ENCODE peak calls at places on chromosomes 5 and 9, in six cellular contexts. One of them, this sample, is unnamed.

GRCh38 chr5:139177809-139178581 is 20.2 kb downstream of the SIL1 start:
- DNase-seq in T-helper 1 cell: no peak
- DNase-seq in HT1080: no peak
- DNase-seq in activated naive CD4-positive, alpha-beta T cell treated with anti-CD3 and anti-CD28 coated beads, Interleukin-2, amount 50 U/mL, for 16 hours: no peak
- DNase-seq in posterior cingulate gyrus: no peak
- DNase-seq in left lung: peak; percentile 57
- DNase-seq in this sample: no peak

GRCh38 chr5:172705576-172706084 is 64.6 kb downstream of the NEURL1B start:
- DNase-seq in T-helper 1 cell: no peak
- DNase-seq in HT1080: no peak
- DNase-seq in activated naive CD4-positive, alpha-beta T cell treated with anti-CD3 and anti-CD28 coated beads, Interleukin-2, amount 50 U/mL, for 16 hours: no peak
- DNase-seq in posterior cingulate gyrus: no peak
- DNase-seq in left lung: no peak
- DNase-seq in this sample: no peak

GRCh38 chr9:33331411-33331891 is 41.1 kb downstream of the NFX1 start:
- DNase-seq in T-helper 1 cell: no peak
- DNase-seq in HT1080: no peak
- DNase-seq in activated naive CD4-positive, alpha-beta T cell treated with anti-CD3 and anti-CD28 coated beads, Interleukin-2, amount 50 U/mL, for 16 hours: no peak
- DNase-seq in posterior cingulate gyrus: no peak
- DNase-seq in left lung: no peak
- DNase-seq in this sample: no peak

GRCh38 chr5:179772355-179772754 is 21.4 kb upstream of the LTC4S start:
- DNase-seq in T-helper 1 cell: no peak
- DNase-seq in HT1080: no peak
- DNase-seq in activated naive CD4-positive, alpha-beta T cell treated with anti-CD3 and anti-CD28 coated beads, Interleukin-2, amount 50 U/mL, for 16 hours: no peak
- DNase-seq in posterior cingulate gyrus: no peak
- DNase-seq in left lung: no peak
- DNase-seq in this sample: no peak

GRCh38 chr9:12817702-12818101 is 42.9 kb downstream of the LURAP1L start:
- DNase-seq in T-helper 1 cell: no peak
- DNase-seq in HT1080: peak; percentile 69
- DNase-seq in activated naive CD4-positive, alpha-beta T cell treated with anti-CD3 and anti-CD28 coated beads, Interleukin-2, amount 50 U/mL, for 16 hours: no peak
- DNase-seq in posterior cingulate gyrus: no peak
- DNase-seq in left lung: peak; percentile 56
- DNase-seq in this sample: no peak

GRCh38 chr5:168295574-168296201 is 4.2 kb downstream of the WWC1 start:
- DNase-seq in T-helper 1 cell: no peak
- DNase-seq in HT1080: peak; percentile 68
- DNase-seq in activated naive CD4-positive, alpha-beta T cell treated with anti-CD3 and anti-CD28 coated beads, Interleukin-2, amount 50 U/mL, for 16 hours: no peak
- DNase-seq in posterior cingulate gyrus: peak; percentile 25
- DNase-seq in left lung: peak; percentile 53
- DNase-seq in this sample: no peak

GRCh38 chr9:127953768-127954505 is 16.3 kb upstream of the DPM2 start:
- DNase-seq in T-helper 1 cell: no peak
- DNase-seq in HT1080: no peak
- DNase-seq in activated naive CD4-positive, alpha-beta T cell treated with anti-CD3 and anti-CD28 coated beads, Interleukin-2, amount 50 U/mL, for 16 hours: peak; percentile 49
- DNase-seq in posterior cingulate gyrus: no peak
- DNase-seq in left lung: no peak
- DNase-seq in this sample: no peak

GRCh38 chr5:33272288-33272687 is 168.5 kb upstream of the TARS1 start:
- DNase-seq in T-helper 1 cell: no peak
- DNase-seq in HT1080: peak; percentile 96
- DNase-seq in activated naive CD4-positive, alpha-beta T cell treated with anti-CD3 and anti-CD28 coated beads, Interleukin-2, amount 50 U/mL, for 16 hours: no peak
- DNase-seq in posterior cingulate gyrus: no peak
- DNase-seq in left lung: no peak
- DNase-seq in this sample: no peak

GRCh38 chr9:29740518-29740917 is 2167.2 kb upstream of the C9orf72 start:
- DNase-seq in T-helper 1 cell: no peak
- DNase-seq in HT1080: no peak
- DNase-seq in activated naive CD4-positive, alpha-beta T cell treated with anti-CD3 and anti-CD28 coated beads, Interleukin-2, amount 50 U/mL, for 16 hours: no peak
- DNase-seq in posterior cingulate gyrus: no peak
- DNase-seq in left lung: no peak
- DNase-seq in this sample: no peak

GRCh38 chr5:127785098-127785927 is 82.1 kb downstream of the CCDC192 start:
- DNase-seq in T-helper 1 cell: no peak
- DNase-seq in HT1080: peak; percentile 82
- DNase-seq in activated naive CD4-positive, alpha-beta T cell treated with anti-CD3 and anti-CD28 coated beads, Interleukin-2, amount 50 U/mL, for 16 hours: no peak
- DNase-seq in posterior cingulate gyrus: no peak
- DNase-seq in left lung: no peak
- DNase-seq in this sample: peak; percentile 58

GRCh38 chr9:36166150-36166927 is 2.8 kb upstream of the CCIN start:
- DNase-seq in T-helper 1 cell: peak; percentile 76
- DNase-seq in HT1080: peak; percentile 88
- DNase-seq in activated naive CD4-positive, alpha-beta T cell treated with anti-CD3 and anti-CD28 coated beads, Interleukin-2, amount 50 U/mL, for 16 hours: peak; percentile 80
- DNase-seq in posterior cingulate gyrus: peak; percentile 75
- DNase-seq in left lung: peak; percentile 84
- DNase-seq in this sample: peak; percentile 75

GRCh38 chr5:109693535-109694152 is 3.9 kb downstream of the MAN2A1 start:
- DNase-seq in T-helper 1 cell: no peak
- DNase-seq in HT1080: no peak
- DNase-seq in activated naive CD4-positive, alpha-beta T cell treated with anti-CD3 and anti-CD28 coated beads, Interleukin-2, amount 50 U/mL, for 16 hours: no peak
- DNase-seq in posterior cingulate gyrus: no peak
- DNase-seq in left lung: no peak
- DNase-seq in this sample: no peak

GRCh38 chr5:5558593-5558992 is 136.1 kb downstream of the ICE1 start:
- DNase-seq in T-helper 1 cell: no peak
- DNase-seq in HT1080: no peak
- DNase-seq in activated naive CD4-positive, alpha-beta T cell treated with anti-CD3 and anti-CD28 coated beads, Interleukin-2, amount 50 U/mL, for 16 hours: no peak
- DNase-seq in posterior cingulate gyrus: no peak
- DNase-seq in left lung: no peak
- DNase-seq in this sample: no peak

GRCh38 chr5:82635561-82636288 is 357.6 kb upstream of the RPS23 start:
- DNase-seq in T-helper 1 cell: no peak
- DNase-seq in HT1080: peak; percentile 54
- DNase-seq in activated naive CD4-positive, alpha-beta T cell treated with anti-CD3 and anti-CD28 coated beads, Interleukin-2, amount 50 U/mL, for 16 hours: no peak
- DNase-seq in posterior cingulate gyrus: no peak
- DNase-seq in left lung: no peak
- DNase-seq in this sample: no peak

GRCh38 chr5:127950707-127951356 is 132.7 kb upstream of the SLC12A2 start:
- DNase-seq in T-helper 1 cell: no peak
- DNase-seq in HT1080: no peak
- DNase-seq in activated naive CD4-positive, alpha-beta T cell treated with anti-CD3 and anti-CD28 coated beads, Interleukin-2, amount 50 U/mL, for 16 hours: no peak
- DNase-seq in posterior cingulate gyrus: no peak
- DNase-seq in left lung: no peak
- DNase-seq in this sample: no peak

GRCh38 chr5:175107865-175108264 is 336.1 kb downstream of the DRD1 start:
- DNase-seq in T-helper 1 cell: no peak
- DNase-seq in HT1080: no peak
- DNase-seq in activated naive CD4-positive, alpha-beta T cell treated with anti-CD3 and anti-CD28 coated beads, Interleukin-2, amount 50 U/mL, for 16 hours: no peak
- DNase-seq in posterior cingulate gyrus: no peak
- DNase-seq in left lung: no peak
- DNase-seq in this sample: no peak